ENCODE peak calls at places on chromosome 11, in nine cellular contexts. J is WERI-Rb-1; S is endothelial cell of umbilical vein; K is activated effector memory CD4-positive, alpha-beta T cell treated with anti-CD3 and anti-CD28 coated beads, Interleukin-2, amount 50 U/mL, for 16 hours; Y is SK-N-MC; C is vagina; N is Right ventricle myocardium inferior; X is SW480; G is CD4-positive, alpha-beta T cell. Z is an unnamed sample.

GRCh38 chr11:29119691-29120328 is 897.0 kb downstream of the KCNA4 start:
- DNase-seq in G (no peak), X (no peak), J (no peak), S (peak), N (no peak), Y (no peak), K (no peak), C (no peak), Z (peak)

GRCh38 chr11:97140885-97141494 is 751.2 kb downstream of the JRKL start:
- DNase-seq in C (no peak), N (no peak), Y (no peak), K (no peak), J (no peak), X (peak), S (no peak), G (no peak), Z (peak)

GRCh38 chr11:1049431-1049891 is 12.9 kb upstream of the MUC6 start:
- DNase-seq in S (no peak), C (no peak), G (no peak), N (peak), X (no peak), Y (no peak), J (peak), K (peak), Z (no peak)

GRCh38 chr11:25775608-25776007 is 556.3 kb upstream of the ANO3 start:
- DNase-seq in S (no peak), N (no peak), Y (no peak), X (no peak), J (no peak), C (no peak), K (no peak), G (no peak), Z (no peak)

GRCh38 chr11:56783448-56784041 is 35.0 kb upstream of the OR9G4 start:
- DNase-seq in X (peak), N (no peak), G (no peak), C (no peak), J (peak), Y (peak), S (peak), K (no peak), Z (peak)

GRCh38 chr11:7089328-7090251 is 792 bp downstream of the RBMXL2 start:
- DNase-seq in X (no peak), J (no peak), C (no peak), K (no peak), N (peak), Y (no peak), S (no peak), G (no peak), Z (no peak)

GRCh38 chr11:116510886-116511650 is 261.7 kb downstream of the BUD13 start:
- DNase-seq in S (no peak), X (no peak), K (no peak), C (no peak), Y (no peak), G (no peak), J (peak), N (no peak), Z (no peak)

GRCh38 chr11:81207421-81208054 is 1526.1 kb downstream of the FAM181B start:
- DNase-seq in G (no peak), N (no peak), S (no peak), K (no peak), C (no peak), Y (no peak), J (no peak), X (no peak), Z (no peak)

GRCh38 chr11:12683857-12684256 is 9.6 kb downstream of the TEAD1 start:
- DNase-seq in K (no peak), S (no peak), N (no peak), Y (no peak), C (no peak), G (no peak), X (no peak), J (no peak), Z (no peak)

GRCh38 chr11:95994340-95994728 is 70.4 kb upstream of the MTMR2 start:
- DNase-seq in Y (no peak), G (no peak), C (no peak), N (no peak), J (peak), X (no peak), S (no peak), K (no peak), Z (no peak)

GRCh38 chr11:82234256-82234655 is 499.4 kb downstream of the FAM181B start:
- DNase-seq in S (no peak), N (no peak), X (no peak), J (no peak), K (no peak), C (no peak), Y (no peak), G (no peak), Z (no peak)

GRCh38 chr11:41494716-41495115 is 35.3 kb upstream of the LRRC4C start:
- DNase-seq in J (no peak), G (no peak), X (no peak), K (no peak), C (no peak), Y (no peak), N (no peak), S (no peak), Z (no peak)

GRCh38 chr11:18471995-18472394 is 16.3 kb downstream of the LDHAL6A start:
- DNase-seq in C (no peak), S (no peak), J (no peak), G (no peak), K (no peak), X (no peak), Y (no peak), N (no peak), Z (no peak)

GRCh38 chr11:67055812-67056211 is 835 bp upstream of the RHOD start:
- DNase-seq in Y (no peak), N (peak), S (no peak), C (no peak), K (no peak), J (no peak), X (peak), G (no peak), Z (no peak)

GRCh38 chr11:2886936-2887335 is 1.4 kb upstream of the CDKN1C start:
- DNase-seq in Y (no peak), G (no peak), N (peak), C (no peak), J (no peak), K (no peak), S (no peak), X (no peak), Z (no peak)

GRCh38 chr11:6604081-6604626 is 580 bp downstream of the ILK start:
- DNase-seq in G (peak), S (peak), Y (no peak), J (peak), X (peak), K (peak), C (no peak), N (peak), Z (no peak)

GRCh38 chr11:56404393-56404792 is 8.1 kb upstream of the OR5AL1 start:
- DNase-seq in C (no peak), S (no peak), J (no peak), G (no peak), Y (no peak), X (no peak), K (no peak), N (no peak), Z (no peak)

GRCh38 chr11:19670030-19670761 is 42.4 kb upstream of the NAV2 start:
- DNase-seq in Y (no peak), J (no peak), G (no peak), K (no peak), N (no peak), X (peak), C (no peak), S (no peak), Z (no peak)

GRCh38 chr11:120096326-120096725 is 41.6 kb downstream of the TRIM29 start:
- DNase-seq in Y (no peak), S (no peak), G (no peak), C (no peak), J (no peak), N (no peak), K (no peak), X (no peak), Z (no peak)

GRCh38 chr11:62552931-62553838 is 6.6 kb upstream of the AHNAK start:
- DNase-seq in C (no peak), X (peak), G (peak), Y (no peak), N (peak), S (peak), K (peak), J (peak), Z (no peak)

GRCh38 chr11:14150878-14151277 is 188.4 kb downstream of the SPON1 start:
- DNase-seq in Y (no peak), C (no peak), S (no peak), G (no peak), J (no peak), K (no peak), X (no peak), N (no peak), Z (no peak)

GRCh38 chr11:122085264-122085663 is 30.8 kb downstream of the BLID start:
- DNase-seq in G (no peak), K (no peak), S (peak), J (no peak), N (no peak), X (peak), Y (no peak), C (no peak), Z (no peak)

GRCh38 chr11:73648629-73649046 is 2.3 kb downstream of the PLEKHB1 start:
- DNase-seq in K (no peak), J (no peak), Y (no peak), G (no peak), X (no peak), C (no peak), N (no peak), S (no peak), Z (no peak)

GRCh38 chr11:122071680-122072321 is 44.2 kb downstream of the BLID start:
- DNase-seq in C (no peak), N (no peak), Y (no peak), S (no peak), X (no peak), G (no peak), J (no peak), K (no peak), Z (no peak)